ENCODE peak calls at places on chromosome 21, in eight cellular contexts. X is fibroblast of pulmonary artery, T is stomach, Y is brain microvascular endothelial cell, I is left ventricle myocardium inferior, D is epithelial cell of proximal tubule, V is right atrium auricular region, R is AG04449. E is an unnamed sample.

GRCh38 chr21:21457077-21457476 is 458.9 kb downstream of the NCAM2 start:
- DNase-seq in R (no peak), Y (no peak), T (no peak), V (no peak), I (no peak), D (no peak), X (no peak), E (no peak)

GRCh38 chr21:35635261-35635660 is 425.1 kb downstream of the SETD4 start:
- DNase-seq in Y (peak; percentile 75), R (peak; percentile 77), X (peak; percentile 71), V (no peak), I (no peak), T (no peak), D (no peak), E (peak; percentile 71)

GRCh38 chr21:34938079-34938764 is 110.9 kb downstream of the RUNX1 start:
- DNase-seq in Y (peak; percentile 58), T (no peak), D (no peak), V (no peak), X (peak; percentile 33), I (no peak), R (no peak), E (no peak)

GRCh38 chr21:21921410-21922232 is 923.4 kb downstream of the NCAM2 start:
- DNase-seq in X (peak; percentile 63), T (no peak), V (no peak), Y (no peak), R (no peak), I (no peak), D (no peak), E (no peak)

GRCh38 chr21:8989883-8990325 is 1531.5 kb upstream of the TPTE start:
- DNase-seq in R (no peak), V (peak; percentile 56), X (no peak), I (no peak), D (no peak), T (no peak), Y (no peak), E (no peak)

GRCh38 chr21:35540950-35541632 is 492.0 kb upstream of the RUNX1 start:
- DNase-seq in X (no peak), V (no peak), T (no peak), D (no peak), Y (no peak), I (no peak), R (peak; percentile 82), E (no peak)

GRCh38 chr21:14889080-14889805 is 175.6 kb downstream of the NRIP1 start:
- DNase-seq in R (no peak), D (peak; percentile 71), V (no peak), I (no peak), Y (peak; percentile 87), T (no peak), X (peak; percentile 93), E (no peak)

GRCh38 chr21:28212056-28212455 is 780.6 kb downstream of the LTN1 start:
- DNase-seq in R (no peak), V (no peak), T (no peak), X (no peak), I (no peak), Y (no peak), D (no peak), E (no peak)

GRCh38 chr21:32457360-32457840 is 44.9 kb downstream of the EVA1C start:
- DNase-seq in Y (no peak), V (no peak), D (no peak), T (peak; percentile 72), R (no peak), I (peak; percentile 43), X (peak; percentile 51), E (no peak)
- TF ChIP-seq CTCF in Y (peak; percentile 22), V (no peak), D (peak; percentile 40), T (no peak), R (no peak), I (no peak), X (peak; percentile 20), E (peak; percentile 17)

GRCh38 chr21:24014381-24014780 is 1592.9 kb downstream of the MRPL39 start:
- DNase-seq in D (no peak), I (no peak), V (no peak), Y (no peak), T (no peak), X (no peak), R (no peak), E (no peak)
- TF ChIP-seq CTCF in D (peak; percentile 11), I (no peak), V (no peak), Y (peak; percentile 5), T (no peak), X (peak; percentile 7), R (no peak), E (no peak)

GRCh38 chr21:16007933-16008332 is 278.2 kb downstream of the USP25 start:
- DNase-seq in I (no peak), R (no peak), D (no peak), V (no peak), Y (no peak), X (no peak), T (no peak), E (no peak)

GRCh38 chr21:15999741-16000140 is 270.0 kb downstream of the USP25 start:
- DNase-seq in X (no peak), D (no peak), Y (no peak), R (no peak), T (no peak), I (no peak), V (no peak), E (no peak)

GRCh38 chr21:16004523-16004922 is 274.7 kb downstream of the USP25 start:
- DNase-seq in X (no peak), T (no peak), R (no peak), V (no peak), I (no peak), D (no peak), Y (no peak), E (no peak)

GRCh38 chr21:16004121-16004520 is 274.3 kb downstream of the USP25 start:
- DNase-seq in Y (no peak), R (no peak), T (no peak), V (no peak), D (no peak), I (no peak), X (no peak), E (no peak)

DNA sequence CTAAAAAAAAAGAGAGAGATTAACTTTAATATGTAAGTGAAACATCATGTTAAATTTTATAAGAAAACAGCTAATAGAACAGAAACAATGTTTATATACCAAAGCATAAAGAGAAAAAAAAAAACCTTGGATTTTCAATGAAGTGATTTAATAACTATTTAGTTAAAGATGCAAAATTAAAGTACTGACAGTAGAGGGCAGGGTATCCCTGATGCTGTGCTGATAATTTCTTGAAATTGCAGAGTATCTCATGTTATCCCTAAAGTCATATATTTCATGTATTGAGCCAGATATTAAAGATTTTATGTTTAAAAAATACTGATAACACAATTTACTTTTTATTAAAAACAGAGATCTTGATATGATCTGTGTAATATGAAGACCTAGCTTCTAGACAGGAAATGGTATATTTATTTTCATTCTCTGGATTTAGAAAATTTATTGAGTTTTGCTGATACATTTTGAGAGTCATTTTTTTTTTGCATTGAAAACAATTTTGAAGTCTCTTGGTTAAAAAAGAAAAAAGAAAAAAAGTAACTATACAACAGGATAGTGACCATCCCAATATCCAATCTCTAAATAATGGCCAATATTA is 273.2 kb downstream of the USP25 start:
- DNase-seq in Y (peak; percentile 10), X (peak; percentile 57), R (no peak), T (no peak), D (no peak), I (no peak), V (no peak), E (peak; percentile 10)
- TF ChIP-seq CTCF in Y (peak; percentile 42), X (peak; percentile 55), R (peak; percentile 36), T (no peak), D (peak; percentile 56), I (peak; percentile 49), V (no peak), E (peak; percentile 52)

GRCh38 chr21:43727571-43728466 is 8.9 kb downstream of the PDXK start:
- DNase-seq in R (no peak), X (no peak), I (peak; percentile 64), Y (no peak), D (no peak), V (no peak), T (peak; percentile 70), E (no peak)
- TF ChIP-seq CTCF in R (no peak), X (no peak), I (peak; percentile 14), Y (peak; percentile 46), D (peak; percentile 58), V (no peak), T (no peak), E (peak; percentile 10)

GRCh38 chr21:44686000-44686781 is 4.2 kb upstream of the KRTAP12-1 start:
- DNase-seq in V (peak; percentile 28), X (no peak), I (no peak), T (no peak), R (no peak), D (no peak), Y (no peak), E (no peak)
- TF ChIP-seq CTCF in V (no peak), X (no peak), I (no peak), T (no peak), R (no peak), D (no peak), Y (no peak), E (no peak)

GRCh38 chr21:43917515-43918384 is 52.7 kb downstream of the AGPAT3 start:
- DNase-seq in I (no peak), R (no peak), X (no peak), Y (no peak), T (peak; percentile 55), D (no peak), V (no peak), E (no peak)
- TF ChIP-seq CTCF in I (no peak), R (no peak), X (no peak), Y (no peak), T (no peak), D (peak; percentile 29), V (no peak), E (no peak)

DNA sequence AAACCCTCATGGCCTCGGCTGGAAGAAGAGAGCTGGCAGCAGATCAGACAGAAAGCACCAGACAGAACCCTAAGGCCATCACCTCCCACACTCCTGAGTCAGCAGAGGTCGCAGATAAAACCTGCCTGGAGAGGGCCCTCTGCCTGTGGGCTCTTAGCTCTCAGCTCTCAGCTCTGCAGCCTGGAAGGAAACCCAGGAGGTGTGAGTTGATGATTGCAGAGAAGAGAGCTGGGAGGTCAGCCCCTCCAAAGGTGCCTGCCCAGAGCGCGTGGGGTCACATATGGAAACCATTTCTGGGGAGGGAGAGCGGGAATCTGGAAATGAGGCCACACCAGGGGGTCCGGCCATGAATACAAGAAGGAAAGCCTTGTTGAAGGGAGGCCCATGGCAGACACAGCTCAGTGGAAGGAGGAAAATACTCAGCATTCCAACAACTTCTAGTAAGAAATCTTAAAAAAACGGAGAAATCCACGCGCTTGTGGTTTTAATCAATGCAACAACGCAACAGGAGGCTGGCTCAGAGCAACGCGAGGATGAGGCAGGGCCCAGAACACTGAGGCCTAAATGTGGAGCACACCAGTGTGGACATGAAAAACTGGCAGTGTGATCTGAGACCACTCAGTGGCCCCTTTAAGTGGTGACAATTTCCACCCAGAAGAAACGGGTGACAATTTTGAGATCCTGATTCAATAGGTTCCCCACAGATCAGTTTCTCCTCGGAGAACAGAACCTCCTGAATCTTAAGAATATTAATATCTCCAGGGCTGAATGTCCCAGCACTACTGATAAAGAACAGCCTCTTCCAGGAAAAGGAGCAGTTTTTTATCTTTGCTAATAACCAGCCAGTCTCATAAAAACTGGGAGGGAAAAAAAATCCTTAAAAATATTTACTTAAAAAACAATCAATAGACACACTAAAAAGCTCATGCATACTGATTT is 45.7 kb downstream of the PSMG1 start:
- DNase-seq in V (peak; percentile 53), X (peak; percentile 54), I (no peak), D (no peak), R (no peak), Y (peak; percentile 67), T (no peak), E (peak; percentile 18)
- TF ChIP-seq CTCF in V (no peak), X (no peak), I (no peak), D (peak; percentile 6), R (peak; percentile 5), Y (peak; percentile 29), T (no peak), E (no peak)

GRCh38 chr21:25885405-25885804 is 150.6 kb downstream of the GABPA start:
- DNase-seq in I (no peak), Y (no peak), X (peak; percentile 32), R (no peak), V (no peak), D (no peak), T (no peak), E (no peak)
- TF ChIP-seq CTCF in I (no peak), Y (no peak), X (no peak), R (no peak), V (no peak), D (no peak), T (no peak), E (no peak)

E was measured in AG09309.